ENCODE peak calls at places on chromosome 5, in nine cellular contexts. One of them, this sample, is unnamed.

GRCh38 chr5:14932902-14933475 is 61.4 kb upstream of the ANKH start:
- DNase-seq in stimulated activated CD8-positive, alpha-beta memory T cell treated with anti-CD3 and anti-CD28 coated beads, Interleukin-4, amount 100 ng/mL, for 48 hours: no peak
- DNase-seq in upper lobe of left lung: no peak
- DNase-seq in posterior cingulate gyrus: no peak
- DNase-seq in skeletal muscle cell: no peak
- DNase-seq in putamen: no peak
- DNase-seq in hippocampal formation: no peak
- DNase-seq in epithelial cell of esophagus: peak; percentile 13
- DNase-seq in T-helper 9 cell: no peak
- DNase-seq in this sample: no peak

GRCh38 chr5:57172466-57172961 is 1.3 kb upstream of the GPBP1 start:
- DNase-seq in stimulated activated CD8-positive, alpha-beta memory T cell treated with anti-CD3 and anti-CD28 coated beads, Interleukin-4, amount 100 ng/mL, for 48 hours: no peak
- DNase-seq in upper lobe of left lung: no peak
- DNase-seq in posterior cingulate gyrus: no peak
- DNase-seq in skeletal muscle cell: no peak
- DNase-seq in putamen: peak; percentile 10
- DNase-seq in hippocampal formation: no peak
- DNase-seq in epithelial cell of esophagus: peak; percentile 45
- DNase-seq in T-helper 9 cell: no peak
- DNase-seq in this sample: no peak

GRCh38 chr5:59390074-59390659 is 503.4 kb downstream of the PDE4D start:
- DNase-seq in stimulated activated CD8-positive, alpha-beta memory T cell treated with anti-CD3 and anti-CD28 coated beads, Interleukin-4, amount 100 ng/mL, for 48 hours: no peak
- DNase-seq in upper lobe of left lung: no peak
- DNase-seq in posterior cingulate gyrus: no peak
- DNase-seq in skeletal muscle cell: no peak
- DNase-seq in putamen: no peak
- DNase-seq in hippocampal formation: no peak
- DNase-seq in epithelial cell of esophagus: peak; percentile 45
- DNase-seq in T-helper 9 cell: peak; percentile 3
- DNase-seq in this sample: no peak

GRCh38 chr5:126970517-126971017 is 59.8 kb downstream of the MARCHF3 start:
- DNase-seq in stimulated activated CD8-positive, alpha-beta memory T cell treated with anti-CD3 and anti-CD28 coated beads, Interleukin-4, amount 100 ng/mL, for 48 hours: no peak
- DNase-seq in upper lobe of left lung: no peak
- DNase-seq in posterior cingulate gyrus: no peak
- DNase-seq in skeletal muscle cell: peak; percentile 79
- DNase-seq in putamen: no peak
- DNase-seq in hippocampal formation: no peak
- DNase-seq in epithelial cell of esophagus: no peak
- DNase-seq in T-helper 9 cell: no peak
- DNase-seq in this sample: no peak

GRCh38 chr5:123344819-123345426 is 78.3 kb downstream of the CEP120 start:
- DNase-seq in stimulated activated CD8-positive, alpha-beta memory T cell treated with anti-CD3 and anti-CD28 coated beads, Interleukin-4, amount 100 ng/mL, for 48 hours: no peak
- DNase-seq in upper lobe of left lung: no peak
- DNase-seq in posterior cingulate gyrus: no peak
- DNase-seq in skeletal muscle cell: peak; percentile 2
- DNase-seq in putamen: peak; percentile 19
- DNase-seq in hippocampal formation: no peak
- DNase-seq in epithelial cell of esophagus: peak; percentile 43
- DNase-seq in T-helper 9 cell: no peak
- DNase-seq in this sample: no peak

GRCh38 chr5:136033848-136034247 is 5.1 kb downstream of the TGFBI start:
- DNase-seq in stimulated activated CD8-positive, alpha-beta memory T cell treated with anti-CD3 and anti-CD28 coated beads, Interleukin-4, amount 100 ng/mL, for 48 hours: no peak
- DNase-seq in upper lobe of left lung: no peak
- DNase-seq in posterior cingulate gyrus: no peak
- DNase-seq in skeletal muscle cell: no peak
- DNase-seq in putamen: no peak
- DNase-seq in hippocampal formation: no peak
- DNase-seq in epithelial cell of esophagus: peak; percentile 96
- DNase-seq in T-helper 9 cell: no peak
- DNase-seq in this sample: no peak

GRCh38 chr5:58462623-58463230 is 2.8 kb upstream of the PLK2 start:
- DNase-seq in stimulated activated CD8-positive, alpha-beta memory T cell treated with anti-CD3 and anti-CD28 coated beads, Interleukin-4, amount 100 ng/mL, for 48 hours: peak; percentile 43
- DNase-seq in upper lobe of left lung: no peak
- DNase-seq in posterior cingulate gyrus: no peak
- DNase-seq in skeletal muscle cell: no peak
- DNase-seq in putamen: peak; percentile 63
- DNase-seq in hippocampal formation: peak; percentile 14
- DNase-seq in epithelial cell of esophagus: peak; percentile 77
- DNase-seq in T-helper 9 cell: peak; percentile 13
- DNase-seq in this sample: peak; percentile 46

GRCh38 chr5:35094966-35095365 is 47.2 kb upstream of the AGXT2 start:
- DNase-seq in stimulated activated CD8-positive, alpha-beta memory T cell treated with anti-CD3 and anti-CD28 coated beads, Interleukin-4, amount 100 ng/mL, for 48 hours: no peak
- DNase-seq in upper lobe of left lung: no peak
- DNase-seq in posterior cingulate gyrus: no peak
- DNase-seq in skeletal muscle cell: no peak
- DNase-seq in putamen: no peak
- DNase-seq in hippocampal formation: no peak
- DNase-seq in epithelial cell of esophagus: no peak
- DNase-seq in T-helper 9 cell: no peak
- DNase-seq in this sample: no peak

GRCh38 chr5:53874409-53874808 is 314.0 kb downstream of the NDUFS4 start:
- DNase-seq in stimulated activated CD8-positive, alpha-beta memory T cell treated with anti-CD3 and anti-CD28 coated beads, Interleukin-4, amount 100 ng/mL, for 48 hours: no peak
- DNase-seq in upper lobe of left lung: no peak
- DNase-seq in posterior cingulate gyrus: no peak
- DNase-seq in skeletal muscle cell: peak; percentile 33
- DNase-seq in putamen: no peak
- DNase-seq in hippocampal formation: no peak
- DNase-seq in epithelial cell of esophagus: peak; percentile 27
- DNase-seq in T-helper 9 cell: no peak
- DNase-seq in this sample: no peak

GRCh38 chr5:150661821-150662596 is 958 bp downstream of the MYOZ3 start:
- DNase-seq in stimulated activated CD8-positive, alpha-beta memory T cell treated with anti-CD3 and anti-CD28 coated beads, Interleukin-4, amount 100 ng/mL, for 48 hours: no peak
- DNase-seq in upper lobe of left lung: no peak
- DNase-seq in posterior cingulate gyrus: no peak
- DNase-seq in skeletal muscle cell: no peak
- DNase-seq in putamen: no peak
- DNase-seq in hippocampal formation: no peak
- DNase-seq in epithelial cell of esophagus: no peak
- DNase-seq in T-helper 9 cell: no peak
- DNase-seq in this sample: no peak

GRCh38 chr5:107941036-107941435 is 270.3 kb upstream of the EFNA5 start:
- DNase-seq in stimulated activated CD8-positive, alpha-beta memory T cell treated with anti-CD3 and anti-CD28 coated beads, Interleukin-4, amount 100 ng/mL, for 48 hours: no peak
- DNase-seq in upper lobe of left lung: no peak
- DNase-seq in posterior cingulate gyrus: no peak
- DNase-seq in skeletal muscle cell: no peak
- DNase-seq in putamen: no peak
- DNase-seq in hippocampal formation: no peak
- DNase-seq in epithelial cell of esophagus: no peak
- DNase-seq in T-helper 9 cell: no peak
- DNase-seq in this sample: no peak

GRCh38 chr5:150485770-150486401 is 22.0 kb upstream of the NDST1 start:
- DNase-seq in stimulated activated CD8-positive, alpha-beta memory T cell treated with anti-CD3 and anti-CD28 coated beads, Interleukin-4, amount 100 ng/mL, for 48 hours: peak; percentile 40
- DNase-seq in upper lobe of left lung: peak; percentile 92
- DNase-seq in posterior cingulate gyrus: peak; percentile 73
- DNase-seq in skeletal muscle cell: no peak
- DNase-seq in putamen: no peak
- DNase-seq in hippocampal formation: peak; percentile 65
- DNase-seq in epithelial cell of esophagus: no peak
- DNase-seq in T-helper 9 cell: peak; percentile 5
- DNase-seq in this sample: peak; percentile 83